ENCODE peak calls at places on chromosome 21, in seven cellular contexts. N is mesendoderm; X is stomach; C is psoas muscle; O is IMR-90; U is naive thymus-derived CD4-positive, alpha-beta T cell; P is GM23248. D is an unnamed sample.

GRCh38 chr21:19198801-19199200 is 795.2 kb upstream of the TMPRSS15 start:
- DNase-seq in U (no peak), O (no peak), X (no peak), N (peak; percentile 78), P (no peak), C (no peak), D (peak; percentile 35)

GRCh38 chr21:17612565-17613241 is at the start of gene BTG3:
- DNase-seq in C (peak; percentile 85), O (peak; percentile 76), X (peak; percentile 80), P (peak; percentile 86), U (peak; percentile 80), N (peak; percentile 84), D (peak; percentile 50)

GRCh38 chr21:28342229-28342810 is 650.4 kb downstream of the LTN1 start:
- DNase-seq in O (no peak), U (no peak), C (no peak), X (no peak), N (no peak), P (no peak), D (no peak)

GRCh38 chr21:20968391-20968790 is 29.8 kb upstream of the NCAM2 start:
- DNase-seq in P (no peak), C (no peak), O (no peak), N (peak; percentile 32), U (no peak), X (no peak), D (no peak)

GRCh38 chr21:39119696-39120290 is 63.5 kb downstream of the PSMG1 start:
- DNase-seq in P (no peak), C (no peak), X (no peak), U (no peak), N (no peak), O (no peak), D (no peak)

GRCh38 chr21:36419996-36420395 is 34.8 kb downstream of the CHAF1B start:
- DNase-seq in O (peak; percentile 92), U (peak; percentile 28), C (peak; percentile 89), N (peak; percentile 93), P (peak; percentile 91), X (peak; percentile 85), D (peak; percentile 90)

GRCh38 chr21:26840912-26841311 is 4.3 kb downstream of the ADAMTS1 start:
- DNase-seq in X (no peak), U (no peak), O (peak; percentile 76), N (peak; percentile 46), P (peak; percentile 91), C (peak; percentile 85), D (peak; percentile 36)

GRCh38 chr21:43676391-43676790 is 17.0 kb downstream of the RRP1B start:
- DNase-seq in O (no peak), N (no peak), X (no peak), C (no peak), U (no peak), P (no peak), D (no peak)

GRCh38 chr21:37292946-37293345 is 25.8 kb upstream of the VPS26C start:
- DNase-seq in U (no peak), P (peak; percentile 19), X (no peak), N (no peak), O (peak; percentile 22), C (no peak), D (no peak)

GRCh38 chr21:36274128-36274527 is 45.9 kb upstream of the MORC3 start:
- DNase-seq in P (no peak), O (no peak), U (no peak), X (no peak), C (no peak), N (no peak), D (no peak)

GRCh38 chr21:38402795-38403194 is 95.5 kb downstream of the ERG start:
- DNase-seq in O (no peak), N (no peak), P (no peak), X (no peak), C (no peak), U (no peak), D (no peak)

GRCh38 chr21:43763901-43764523 is 12.1 kb downstream of the CSTB start:
- DNase-seq in X (no peak), C (peak; percentile 39), U (no peak), N (no peak), O (no peak), P (no peak), D (no peak)

DNA sequence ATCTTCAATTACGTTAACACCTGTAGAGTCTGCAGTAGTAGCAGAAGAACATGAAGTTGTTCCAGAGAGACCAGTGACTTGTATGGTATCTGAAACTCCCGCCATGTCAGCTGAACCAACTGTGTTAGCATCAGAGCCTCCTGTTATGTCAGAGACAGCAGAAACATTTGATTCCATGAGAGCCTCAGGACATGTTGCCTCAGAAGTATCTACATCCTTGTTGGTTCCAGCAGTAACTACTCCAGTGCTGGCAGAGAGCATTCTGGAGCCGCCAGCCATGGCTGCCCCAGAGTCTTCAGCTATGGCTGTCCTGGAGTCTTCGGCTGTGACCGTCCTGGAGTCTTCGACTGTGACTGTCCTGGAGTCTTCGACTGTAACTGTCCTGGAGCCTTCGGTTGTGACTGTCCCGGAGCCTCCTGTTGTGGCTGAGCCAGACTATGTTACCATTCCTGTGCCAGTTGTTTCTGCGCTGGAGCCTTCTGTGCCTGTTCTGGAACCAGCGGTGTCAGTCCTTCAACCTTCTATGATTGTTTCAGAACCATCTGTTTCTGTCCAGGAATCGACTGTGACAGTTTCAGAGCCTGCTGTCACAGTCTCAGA is 10.3 kb downstream of the SON start:
- DNase-seq in C (no peak), O (no peak), P (no peak), N (no peak), U (no peak), X (no peak), D (no peak)
- H3K27ac ChIP-seq in C (no peak overlapping the region), O (no peak overlapping the region), P (no peak overlapping the region), N (no peak overlapping the region), U (no peak overlapping the region), X (no peak overlapping the region), D (no peak overlapping the region)

GRCh38 chr21:42189860-42190491 is 29.0 kb upstream of the ABCG1 start:
- DNase-seq in O (no peak), P (no peak), C (no peak), N (no peak), X (no peak), U (no peak), D (no peak)
- H3K4me1 ChIP-seq in O (no peaks in the 10 kb centered on the region), P (peaks cover 8% of the 10 kb centered on the region), C (no peaks in the 10 kb centered on the region), N (no peaks in the 10 kb centered on the region), X (peaks cover 7% of the 10 kb centered on the region), U (peaks cover 82% of the 10 kb centered on the region), D (peaks cover 9% of the 10 kb centered on the region)

DNA sequence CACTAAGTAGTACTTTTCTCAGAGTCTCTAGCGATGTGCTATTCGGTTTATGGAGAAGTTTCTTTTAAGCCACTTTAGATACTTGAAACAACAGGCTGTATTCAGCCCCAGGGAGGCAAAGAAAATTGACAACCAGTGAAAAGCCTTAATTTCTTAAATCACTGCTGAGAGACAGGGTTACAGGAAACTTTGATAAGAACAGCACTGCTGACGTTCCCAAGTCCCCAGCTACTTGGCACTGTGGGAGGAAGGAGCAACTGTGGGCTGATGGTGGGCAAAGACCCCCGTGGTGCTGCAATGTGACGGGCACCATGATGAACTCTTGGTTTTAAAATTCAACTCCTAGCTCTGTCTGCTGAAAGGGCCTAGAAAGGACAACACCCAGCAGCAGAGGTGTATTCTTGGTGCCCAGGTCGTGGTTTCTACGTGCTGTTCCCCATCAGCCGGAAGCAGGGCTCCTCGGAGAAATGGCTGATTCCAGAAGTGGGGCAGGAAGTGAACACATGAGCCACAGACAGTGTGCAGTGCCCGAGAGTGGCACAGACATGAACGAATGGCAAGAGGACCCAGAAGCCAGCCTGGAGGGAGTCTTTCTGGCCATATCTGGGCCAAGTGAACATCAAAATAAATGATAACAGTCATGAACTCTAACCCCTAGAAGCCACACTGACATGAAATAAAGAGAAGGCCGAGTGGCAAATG is 5.3 kb downstream of the PTTG1IP start:
- DNase-seq in C (peak; percentile 46), U (no peak), N (no peak), O (no peak), P (no peak), X (no peak), D (no peak)
- H3K36me3 ChIP-seq in C (peaks cover 5% of the 10 kb centered on the region), U (peaks cover 3% of the 10 kb centered on the region), N (peaks cover 2% of the 10 kb centered on the region), O (peaks cover 27% of the 10 kb centered on the region), P (peaks cover 15% of the 10 kb centered on the region), X (peaks cover 29% of the 10 kb centered on the region), D (peaks cover 41% of the 10 kb centered on the region)

DNA sequence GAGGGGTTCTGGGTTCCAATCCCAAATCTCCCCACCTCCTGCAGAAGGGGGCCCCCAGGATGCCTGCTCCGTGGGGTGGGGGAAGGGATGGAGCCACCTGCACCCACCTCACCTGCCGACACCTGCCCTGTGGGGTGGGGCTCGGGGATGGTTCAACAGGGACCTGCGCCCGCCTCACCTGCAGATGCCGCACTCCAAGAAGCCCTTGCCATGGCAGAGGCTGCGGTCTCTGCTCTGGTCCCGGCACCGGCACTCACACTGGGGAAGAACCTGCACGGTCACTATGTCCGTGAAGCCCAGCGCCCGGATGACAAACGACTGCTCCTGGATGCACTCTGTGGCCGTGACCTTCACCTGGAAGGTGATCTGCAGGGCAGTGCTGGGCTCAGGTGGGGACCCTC is 18.1 kb upstream of the PTTG1IP start:
- DNase-seq in P (no peak), N (no peak), U (no peak), O (no peak), C (no peak), X (no peak), D (no peak)
- H3K27ac ChIP-seq in P (no peak overlapping the region), N (no peak overlapping the region), U (peak overlapping the region; percentile 21), O (no peak overlapping the region), C (no peak overlapping the region), X (no peak overlapping the region), D (no peak overlapping the region)

GRCh38 chr21:42398414-42399030 is 2.7 kb upstream of the TMPRSS3 start:
- DNase-seq in C (no peak), U (no peak), N (peak; percentile 27), O (no peak), P (no peak), X (no peak), D (no peak)

GRCh38 chr21:42398130-42398394 is 2.2 kb upstream of the TMPRSS3 start:
- DNase-seq in X (no peak), C (no peak), P (no peak), U (no peak), N (no peak), O (no peak), D (no peak)

GRCh38 chr21:42395302-42395701 is 550 bp downstream of the TMPRSS3 start:
- DNase-seq in P (no peak), N (no peak), C (no peak), X (no peak), O (no peak), U (no peak), D (no peak)

GRCh38 chr21:42397291-42398129 is 1.7 kb upstream of the TMPRSS3 start:
- DNase-seq in O (no peak), C (peak; percentile 14), X (no peak), U (no peak), N (no peak), P (no peak), D (no peak)

DNA sequence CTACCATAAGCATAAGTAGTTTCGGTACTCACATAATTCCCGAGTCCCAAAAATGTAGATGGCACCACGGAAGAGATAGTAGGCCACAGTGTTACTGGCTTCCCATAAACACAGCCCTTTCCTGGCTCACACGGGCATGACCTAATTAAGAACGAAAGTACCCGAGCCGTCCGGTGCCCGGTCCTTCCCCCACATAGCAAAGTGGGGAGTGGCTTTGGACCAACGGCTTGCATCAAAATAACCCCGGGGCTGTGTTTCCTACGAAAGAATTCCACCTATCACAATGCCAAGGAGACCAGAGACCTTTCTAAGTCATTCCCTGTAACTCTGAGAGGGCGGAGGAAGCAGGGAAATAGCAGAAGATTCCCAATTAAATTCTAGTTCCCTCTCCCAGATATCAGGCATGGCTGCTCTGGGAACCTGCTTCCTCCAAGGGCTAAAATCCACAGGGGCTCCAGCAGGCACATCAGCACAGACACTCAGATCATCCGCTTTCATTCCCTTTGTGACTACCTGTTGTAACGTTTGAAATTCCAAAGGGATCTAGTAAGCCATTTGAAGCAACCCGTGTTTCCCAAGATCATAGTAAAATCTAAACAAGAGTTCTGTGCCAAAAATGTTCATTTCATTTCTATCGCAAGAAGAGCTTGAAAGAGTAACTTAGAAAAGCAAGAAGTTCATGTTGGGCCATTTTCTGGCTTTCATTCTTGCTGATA is at the start of gene TMPRSS3:
- DNase-seq in N (peak; percentile 22), U (no peak), C (no peak), O (no peak), X (peak; percentile 46), P (no peak), D (no peak)
- H3K4me1 ChIP-seq in N (no peaks in the 10 kb centered on the region), U (peaks cover 35% of the 10 kb centered on the region), C (no peaks in the 10 kb centered on the region), O (no peaks in the 10 kb centered on the region), X (no peaks in the 10 kb centered on the region), P (no peaks in the 10 kb centered on the region), D (peaks cover 14% of the 10 kb centered on the region)

D was measured in PC-3.